ENCODE peak calls at places on chromosomes 7 and 10, in five cellular contexts. J is AG10803, H is AML-193, T is T-helper 22 cell, A is dorsolateral prefrontal cortex. O is an unnamed sample.

GRCh38 chr10:8575551-8576100 is 521.1 kb downstream of the GATA3 start:
- DNase-seq in T (no peak), H (no peak), J (no peak), A (no peak), O (no peak)

GRCh38 chr7:26151953-26152781 is at the start of gene NFE2L3:
- DNase-seq in T (peak; percentile 69), J (peak; percentile 34), H (peak; percentile 62), A (peak; percentile 83), O (peak; percentile 53)

GRCh38 chr7:129376076-129376777 is 58.0 kb upstream of the STRIP2 start:
- DNase-seq in A (no peak), H (peak; percentile 40), J (peak; percentile 15), T (no peak), O (no peak)

GRCh38 chr7:46291601-46292150 is 370.6 kb upstream of the IGFBP3 start:
- DNase-seq in T (no peak), J (peak; percentile 81), A (no peak), H (no peak), O (no peak)

GRCh38 chr10:42985436-42986316 is 91.2 kb upstream of the RET start:
- DNase-seq in A (peak; percentile 16), J (no peak), T (no peak), H (no peak), O (no peak)

GRCh38 chr10:72356115-72356514 is 1.4 kb upstream of the DNAJB12 start:
- DNase-seq in J (no peak), H (no peak), A (no peak), T (no peak), O (no peak)

GRCh38 chr10:71584461-71584860 is 135.1 kb downstream of the C10orf105 start:
- DNase-seq in T (no peak), J (peak; percentile 66), A (no peak), H (no peak), O (no peak)

GRCh38 chr10:70985824-70986336 is 97.5 kb upstream of the PCBD1 start:
- DNase-seq in J (no peak), T (no peak), H (no peak), A (no peak), O (no peak)

GRCh38 chr7:155523168-155523675 is 23.1 kb downstream of the CNPY1 start:
- DNase-seq in T (no peak), H (no peak), J (no peak), A (no peak), O (no peak)